ENCODE peak calls at places on chromosomes 11 and 22, in six cellular contexts. One of them, this sample, is unnamed.

GRCh38 chr11:125621995-125622394 is 3.0 kb upstream of the CHEK1 start:
- DNase-seq in activated T-cell treated with anti-CD3 and anti-CD28 coated beads for 24 hours: no peak
- DNase-seq in iPS DF 6.9: no peak
- DNase-seq in EL: peak
- DNase-seq in spleen: no peak
- DNase-seq in neuronal stem cell: no peak
- DNase-seq in this sample: no peak

GRCh38 chr11:68535098-68535497 is 74.5 kb downstream of the PPP6R3 start:
- DNase-seq in iPS DF 6.9: no peak
- DNase-seq in EL: no peak
- DNase-seq in neuronal stem cell: no peak
- DNase-seq in activated T-cell treated with anti-CD3 and anti-CD28 coated beads for 24 hours: no peak
- DNase-seq in spleen: no peak
- DNase-seq in this sample: no peak

GRCh38 chr22:40332319-40332781 is 13.9 kb upstream of the ADSL start:
- DNase-seq in neuronal stem cell: no peak
- DNase-seq in spleen: no peak
- DNase-seq in EL: no peak
- DNase-seq in iPS DF 6.9: no peak
- DNase-seq in activated T-cell treated with anti-CD3 and anti-CD28 coated beads for 24 hours: no peak
- DNase-seq in this sample: no peak

GRCh38 chr11:47414685-47415070 is 6.3 kb downstream of the SLC39A13 start:
- DNase-seq in activated T-cell treated with anti-CD3 and anti-CD28 coated beads for 24 hours: no peak
- DNase-seq in neuronal stem cell: no peak
- DNase-seq in EL: no peak
- DNase-seq in iPS DF 6.9: no peak
- DNase-seq in spleen: no peak
- DNase-seq in this sample: no peak

GRCh38 chr11:126303623-126304456 is at the start of gene DCPS:
- DNase-seq in spleen: peak
- DNase-seq in activated T-cell treated with anti-CD3 and anti-CD28 coated beads for 24 hours: peak
- DNase-seq in EL: peak
- DNase-seq in iPS DF 6.9: peak
- DNase-seq in neuronal stem cell: peak
- DNase-seq in this sample: peak

GRCh38 chr11:19088791-19089190 is 28.2 kb upstream of the ZDHHC13 start:
- DNase-seq in activated T-cell treated with anti-CD3 and anti-CD28 coated beads for 24 hours: no peak
- DNase-seq in EL: no peak
- DNase-seq in iPS DF 6.9: no peak
- DNase-seq in neuronal stem cell: no peak
- DNase-seq in spleen: no peak
- DNase-seq in this sample: no peak

GRCh38 chr11:34027516-34028406 is 23.8 kb upstream of the CAPRIN1 start:
- DNase-seq in spleen: no peak
- DNase-seq in EL: no peak
- DNase-seq in activated T-cell treated with anti-CD3 and anti-CD28 coated beads for 24 hours: no peak
- DNase-seq in neuronal stem cell: no peak
- DNase-seq in iPS DF 6.9: no peak
- DNase-seq in this sample: no peak

GRCh38 chr11:7977251-7977917 is 9.8 kb upstream of the EIF3F start:
- DNase-seq in EL: peak
- DNase-seq in spleen: no peak
- DNase-seq in neuronal stem cell: no peak
- DNase-seq in iPS DF 6.9: no peak
- DNase-seq in activated T-cell treated with anti-CD3 and anti-CD28 coated beads for 24 hours: no peak
- DNase-seq in this sample: no peak

GRCh38 chr11:65213322-65214211 is 31.8 kb downstream of the CAPN1 start:
- DNase-seq in activated T-cell treated with anti-CD3 and anti-CD28 coated beads for 24 hours: no peak
- DNase-seq in iPS DF 6.9: peak
- DNase-seq in spleen: peak
- DNase-seq in EL: no peak
- DNase-seq in neuronal stem cell: no peak
- DNase-seq in this sample: peak

GRCh38 chr11:124302756-124303155 is 11.0 kb downstream of the OR8D1 start:
- DNase-seq in iPS DF 6.9: no peak
- DNase-seq in spleen: no peak
- DNase-seq in neuronal stem cell: no peak
- DNase-seq in activated T-cell treated with anti-CD3 and anti-CD28 coated beads for 24 hours: no peak
- DNase-seq in EL: no peak
- DNase-seq in this sample: no peak

GRCh38 chr11:67562951-67563350 is 20.7 kb upstream of the GSTP1 start:
- DNase-seq in spleen: no peak
- DNase-seq in activated T-cell treated with anti-CD3 and anti-CD28 coated beads for 24 hours: no peak
- DNase-seq in EL: no peak
- DNase-seq in neuronal stem cell: no peak
- DNase-seq in iPS DF 6.9: no peak
- DNase-seq in this sample: no peak

GRCh38 chr11:12968101-12968500 is 41.0 kb upstream of the RASSF10 start:
- DNase-seq in activated T-cell treated with anti-CD3 and anti-CD28 coated beads for 24 hours: no peak
- DNase-seq in EL: peak
- DNase-seq in iPS DF 6.9: no peak
- DNase-seq in neuronal stem cell: no peak
- DNase-seq in spleen: no peak
- DNase-seq in this sample: no peak

GRCh38 chr11:12224537-12224893 is 114.1 kb downstream of the MICAL2 start:
- DNase-seq in activated T-cell treated with anti-CD3 and anti-CD28 coated beads for 24 hours: peak
- DNase-seq in neuronal stem cell: no peak
- DNase-seq in spleen: peak
- DNase-seq in iPS DF 6.9: no peak
- DNase-seq in EL: peak
- DNase-seq in this sample: peak

GRCh38 chr11:3164540-3165151 is 464 bp downstream of the OSBPL5 start:
- DNase-seq in EL: no peak
- DNase-seq in spleen: peak
- DNase-seq in iPS DF 6.9: no peak
- DNase-seq in activated T-cell treated with anti-CD3 and anti-CD28 coated beads for 24 hours: no peak
- DNase-seq in neuronal stem cell: no peak
- DNase-seq in this sample: no peak

GRCh38 chr11:61830318-61831105 is 2.4 kb downstream of the FADS2 start:
- DNase-seq in neuronal stem cell: no peak
- DNase-seq in iPS DF 6.9: no peak
- DNase-seq in spleen: no peak
- DNase-seq in EL: no peak
- DNase-seq in activated T-cell treated with anti-CD3 and anti-CD28 coated beads for 24 hours: no peak
- DNase-seq in this sample: no peak

GRCh38 chr11:6576471-6577373 is 26.7 kb downstream of the RRP8 start:
- DNase-seq in neuronal stem cell: no peak
- DNase-seq in iPS DF 6.9: no peak
- DNase-seq in spleen: no peak
- DNase-seq in EL: peak
- DNase-seq in activated T-cell treated with anti-CD3 and anti-CD28 coated beads for 24 hours: no peak
- DNase-seq in this sample: no peak

GRCh38 chr11:59810189-59810910 is at the start of gene MRPL16:
- DNase-seq in iPS DF 6.9: peak
- DNase-seq in activated T-cell treated with anti-CD3 and anti-CD28 coated beads for 24 hours: peak
- DNase-seq in neuronal stem cell: peak
- DNase-seq in EL: peak
- DNase-seq in spleen: peak
- DNase-seq in this sample: peak

GRCh38 chr11:8105666-8106065 is 24.7 kb downstream of the TUB start:
- DNase-seq in spleen: no peak
- DNase-seq in EL: no peak
- DNase-seq in iPS DF 6.9: no peak
- DNase-seq in activated T-cell treated with anti-CD3 and anti-CD28 coated beads for 24 hours: no peak
- DNase-seq in neuronal stem cell: no peak
- DNase-seq in this sample: no peak

GRCh38 chr22:46931881-46932280 is 169.4 kb downstream of the TBC1D22A start:
- DNase-seq in activated T-cell treated with anti-CD3 and anti-CD28 coated beads for 24 hours: no peak
- DNase-seq in neuronal stem cell: no peak
- DNase-seq in EL: peak
- DNase-seq in spleen: no peak
- DNase-seq in iPS DF 6.9: no peak
- DNase-seq in this sample: no peak

GRCh38 chr11:64674774-64675173 is 48.2 kb downstream of the NRXN2 start:
- DNase-seq in EL: no peak
- DNase-seq in spleen: no peak
- DNase-seq in activated T-cell treated with anti-CD3 and anti-CD28 coated beads for 24 hours: no peak
- DNase-seq in iPS DF 6.9: no peak
- DNase-seq in neuronal stem cell: no peak
- DNase-seq in this sample: no peak

GRCh38 chr11:72716788-72717435 is 35.3 kb downstream of the ARAP1 start:
- DNase-seq in activated T-cell treated with anti-CD3 and anti-CD28 coated beads for 24 hours: no peak
- DNase-seq in neuronal stem cell: no peak
- DNase-seq in EL: no peak
- DNase-seq in spleen: no peak
- DNase-seq in iPS DF 6.9: no peak
- DNase-seq in this sample: no peak

GRCh38 chr11:116035972-116036371 is 531.8 kb upstream of the CADM1 start:
- DNase-seq in spleen: no peak
- DNase-seq in EL: no peak
- DNase-seq in neuronal stem cell: no peak
- DNase-seq in iPS DF 6.9: no peak
- DNase-seq in activated T-cell treated with anti-CD3 and anti-CD28 coated beads for 24 hours: no peak
- DNase-seq in this sample: no peak

GRCh38 chr22:47296405-47297260 is 534.2 kb downstream of the TBC1D22A start:
- DNase-seq in iPS DF 6.9: no peak
- DNase-seq in EL: no peak
- DNase-seq in neuronal stem cell: no peak
- DNase-seq in activated T-cell treated with anti-CD3 and anti-CD28 coated beads for 24 hours: no peak
- DNase-seq in spleen: no peak
- DNase-seq in this sample: no peak

GRCh38 chr11:19493446-19493845 is 219.2 kb upstream of the NAV2 start:
- DNase-seq in iPS DF 6.9: no peak
- DNase-seq in neuronal stem cell: no peak
- DNase-seq in EL: no peak
- DNase-seq in activated T-cell treated with anti-CD3 and anti-CD28 coated beads for 24 hours: no peak
- DNase-seq in spleen: no peak
- DNase-seq in this sample: no peak

GRCh38 chr11:65152157-65152556 is 17.8 kb upstream of the SYVN1 start:
- DNase-seq in EL: no peak
- DNase-seq in activated T-cell treated with anti-CD3 and anti-CD28 coated beads for 24 hours: no peak
- DNase-seq in spleen: no peak
- DNase-seq in iPS DF 6.9: no peak
- DNase-seq in neuronal stem cell: no peak
- DNase-seq in this sample: no peak

GRCh38 chr11:82790723-82791487 is 57.2 kb upstream of the FAM181B start:
- DNase-seq in neuronal stem cell: no peak
- DNase-seq in activated T-cell treated with anti-CD3 and anti-CD28 coated beads for 24 hours: no peak
- DNase-seq in iPS DF 6.9: no peak
- DNase-seq in EL: no peak
- DNase-seq in spleen: no peak
- DNase-seq in this sample: no peak

GRCh38 chr11:85279267-85279666 is 347.9 kb downstream of the DLG2 start:
- DNase-seq in neuronal stem cell: no peak
- DNase-seq in iPS DF 6.9: no peak
- DNase-seq in activated T-cell treated with anti-CD3 and anti-CD28 coated beads for 24 hours: no peak
- DNase-seq in spleen: no peak
- DNase-seq in EL: no peak
- DNase-seq in this sample: no peak

GRCh38 chr11:73271936-73272679 is at the start of gene P2RY6:
- DNase-seq in iPS DF 6.9: no peak
- DNase-seq in EL: peak
- DNase-seq in spleen: no peak
- DNase-seq in neuronal stem cell: no peak
- DNase-seq in activated T-cell treated with anti-CD3 and anti-CD28 coated beads for 24 hours: no peak
- DNase-seq in this sample: peak